ENCODE peak calls at places on chromosome 21, in six cellular contexts. One of them, this sample, is unnamed.

GRCh38 chr21:43916691-43917514 is 51.9 kb downstream of the AGPAT3 start:
- DNase-seq in left kidney: no peak
- DNase-seq in hypothalamus: no peak
- DNase-seq in left ventricle myocardium superior: no peak
- DNase-seq in AG04450: no peak
- DNase-seq in A172: no peak
- DNase-seq in this sample: peak

GRCh38 chr21:37350472-37350871 is 16.1 kb upstream of the DYRK1A start:
- DNase-seq in left kidney: no peak
- DNase-seq in hypothalamus: no peak
- DNase-seq in left ventricle myocardium superior: no peak
- DNase-seq in AG04450: no peak
- DNase-seq in A172: no peak
- DNase-seq in this sample: no peak

GRCh38 chr21:44437371-44437695 is 18.0 kb upstream of the LRRC3 start:
- DNase-seq in left kidney: no peak
- DNase-seq in hypothalamus: no peak
- DNase-seq in left ventricle myocardium superior: no peak
- DNase-seq in AG04450: no peak
- DNase-seq in A172: no peak
- DNase-seq in this sample: no peak

GRCh38 chr21:36310016-36310415 is 10.0 kb upstream of the MORC3 start:
- DNase-seq in left kidney: no peak
- DNase-seq in hypothalamus: no peak
- DNase-seq in left ventricle myocardium superior: no peak
- DNase-seq in AG04450: no peak
- DNase-seq in A172: no peak
- DNase-seq in this sample: no peak

GRCh38 chr21:40386301-40386911 is 460.6 kb downstream of the DSCAM start:
- DNase-seq in left kidney: peak
- DNase-seq in hypothalamus: no peak
- DNase-seq in left ventricle myocardium superior: peak
- DNase-seq in AG04450: no peak
- DNase-seq in A172: peak
- DNase-seq in this sample: peak

GRCh38 chr21:15841856-15842564 is 112.2 kb downstream of the USP25 start:
- DNase-seq in left kidney: no peak
- DNase-seq in hypothalamus: no peak
- DNase-seq in left ventricle myocardium superior: no peak
- DNase-seq in AG04450: peak
- DNase-seq in A172: peak
- DNase-seq in this sample: no peak

GRCh38 chr21:44444286-44444931 is 10.9 kb upstream of the LRRC3 start:
- DNase-seq in left kidney: peak
- DNase-seq in hypothalamus: no peak
- DNase-seq in left ventricle myocardium superior: no peak
- DNase-seq in AG04450: no peak
- DNase-seq in A172: no peak
- DNase-seq in this sample: peak

GRCh38 chr21:44517175-44517899 is 22.7 kb downstream of the KRTAP10-1 start:
- DNase-seq in left kidney: peak
- DNase-seq in hypothalamus: no peak
- DNase-seq in left ventricle myocardium superior: no peak
- DNase-seq in AG04450: no peak
- DNase-seq in A172: peak
- DNase-seq in this sample: peak

GRCh38 chr21:24514081-24514733 is 1093.1 kb downstream of the MRPL39 start:
- DNase-seq in left kidney: peak
- DNase-seq in hypothalamus: no peak
- DNase-seq in left ventricle myocardium superior: no peak
- DNase-seq in AG04450: no peak
- DNase-seq in A172: no peak
- DNase-seq in this sample: no peak

GRCh38 chr21:32147041-32147440 is 131.8 kb downstream of the MIS18A start:
- DNase-seq in left kidney: no peak
- DNase-seq in hypothalamus: no peak
- DNase-seq in left ventricle myocardium superior: no peak
- DNase-seq in AG04450: no peak
- DNase-seq in A172: no peak
- DNase-seq in this sample: no peak

GRCh38 chr21:41641821-41642368 is 125.0 kb downstream of the RIPK4 start:
- DNase-seq in left kidney: no peak
- DNase-seq in hypothalamus: no peak
- DNase-seq in left ventricle myocardium superior: peak
- DNase-seq in AG04450: peak
- DNase-seq in A172: peak
- DNase-seq in this sample: no peak

GRCh38 chr21:29332461-29333354 is 34.0 kb downstream of the BACH1 start:
- DNase-seq in left kidney: no peak
- DNase-seq in hypothalamus: no peak
- DNase-seq in left ventricle myocardium superior: no peak
- DNase-seq in AG04450: no peak
- DNase-seq in A172: peak
- DNase-seq in this sample: no peak

GRCh38 chr21:15293251-15293650 is 228.5 kb upstream of the NRIP1 start:
- DNase-seq in left kidney: peak
- DNase-seq in hypothalamus: no peak
- DNase-seq in left ventricle myocardium superior: no peak
- DNase-seq in AG04450: peak
- DNase-seq in A172: peak
- DNase-seq in this sample: no peak

GRCh38 chr21:34845521-34846213 is 176.9 kb downstream of the CLIC6 start:
- DNase-seq in left kidney: peak
- DNase-seq in hypothalamus: no peak
- DNase-seq in left ventricle myocardium superior: no peak
- DNase-seq in AG04450: peak
- DNase-seq in A172: peak
- DNase-seq in this sample: peak

This sample was measured in lower lobe of right lung.